ENCODE peak calls at places on chromosomes 6 and 20, in nine cellular contexts. Z is H54, R is body of pancreas, N is uterus, H is NB4, O is Peyer's patch, C is sigmoid colon, Q is tibial nerve, M is ovary. S is an unnamed sample.

GRCh38 chr6:17957488-17957887 is 29.9 kb downstream of the KIF13A start:
- DNase-seq in R (no peak), O (no peak), M (no peak), H (no peak), C (no peak), Q (no peak), Z (no peak), N (no peak), S (no peak)

GRCh38 chr20:57648878-57649616 is 28.8 kb upstream of the ZBP1 start:
- DNase-seq in Z (no peak), N (no peak), M (no peak), H (no peak), R (no peak), O (no peak), C (no peak), Q (no peak), S (no peak)

GRCh38 chr6:139577991-139578604 is 203.7 kb upstream of the CITED2 start:
- DNase-seq in O (no peak), Q (no peak), H (no peak), N (no peak), R (no peak), Z (no peak), M (no peak), C (no peak), S (no peak)

GRCh38 chr6:111087106-111087835 is at the start of gene SLC16A10:
- DNase-seq in N (peak), Z (no peak), M (peak), H (peak), O (peak), Q (no peak), C (peak), R (peak), S (peak)

GRCh38 chr20:38181207-38181693 is 16.2 kb upstream of the TGM2 start:
- DNase-seq in Q (no peak), Z (no peak), R (no peak), C (peak), O (peak), H (no peak), N (peak), M (no peak), S (no peak)

GRCh38 chr6:146315321-146316254 is 228.0 kb upstream of the RAB32 start:
- DNase-seq in Z (no peak), M (no peak), C (no peak), R (no peak), N (no peak), H (no peak), Q (no peak), O (no peak), S (no peak)

GRCh38 chr6:12895721-12896120 is 179.2 kb downstream of the PHACTR1 start:
- DNase-seq in C (no peak), Q (no peak), N (no peak), Z (no peak), H (no peak), R (no peak), O (no peak), M (no peak), S (no peak)

GRCh38 chr6:129599467-129599866 is 110.5 kb downstream of the ARHGAP18 start:
- DNase-seq in Q (no peak), Z (no peak), R (no peak), H (no peak), M (no peak), C (no peak), N (no peak), O (no peak), S (no peak)

GRCh38 chr20:53867741-53868351 is 202.5 kb downstream of the BCAS1 start:
- DNase-seq in Q (no peak), N (no peak), H (no peak), O (no peak), R (no peak), C (no peak), M (no peak), Z (no peak), S (no peak)

GRCh38 chr6:12324096-12324495 is 33.9 kb downstream of the EDN1 start:
- DNase-seq in N (no peak), R (peak), Z (peak), M (no peak), C (no peak), H (no peak), Q (no peak), O (peak), S (no peak)

GRCh38 chr20:46828471-46828870 is 66.2 kb upstream of the EYA2 start:
- DNase-seq in Q (no peak), C (no peak), R (no peak), H (no peak), M (no peak), N (no peak), Z (no peak), O (no peak), S (no peak)

GRCh38 chr6:56911847-56912246 is 43.1 kb upstream of the BEND6 start:
- DNase-seq in H (no peak), O (no peak), C (no peak), R (no peak), Z (peak), Q (no peak), N (no peak), M (no peak), S (no peak)

GRCh38 chr6:26284537-26285142 is 80.4 kb upstream of the BTN3A2 start:
- DNase-seq in Q (no peak), O (peak), Z (no peak), C (peak), M (peak), N (peak), R (peak), H (peak), S (no peak)
- TF ChIP-seq POLR2A in Q (no peak), O (no peak), Z (peak), C (no peak), M (no peak), N (peak), R (no peak), H (no peak), S (no peak)

GRCh38 chr6:4134841-4135664 is at the start of gene ECI2:
- DNase-seq in R (no peak), N (no peak), O (no peak), H (peak), C (no peak), M (no peak), Q (peak), Z (peak), S (peak)
- TF ChIP-seq POLR2A in R (peak), N (peak), O (peak), H (peak), C (peak), M (peak), Q (peak), Z (peak), S (peak)

DNA sequence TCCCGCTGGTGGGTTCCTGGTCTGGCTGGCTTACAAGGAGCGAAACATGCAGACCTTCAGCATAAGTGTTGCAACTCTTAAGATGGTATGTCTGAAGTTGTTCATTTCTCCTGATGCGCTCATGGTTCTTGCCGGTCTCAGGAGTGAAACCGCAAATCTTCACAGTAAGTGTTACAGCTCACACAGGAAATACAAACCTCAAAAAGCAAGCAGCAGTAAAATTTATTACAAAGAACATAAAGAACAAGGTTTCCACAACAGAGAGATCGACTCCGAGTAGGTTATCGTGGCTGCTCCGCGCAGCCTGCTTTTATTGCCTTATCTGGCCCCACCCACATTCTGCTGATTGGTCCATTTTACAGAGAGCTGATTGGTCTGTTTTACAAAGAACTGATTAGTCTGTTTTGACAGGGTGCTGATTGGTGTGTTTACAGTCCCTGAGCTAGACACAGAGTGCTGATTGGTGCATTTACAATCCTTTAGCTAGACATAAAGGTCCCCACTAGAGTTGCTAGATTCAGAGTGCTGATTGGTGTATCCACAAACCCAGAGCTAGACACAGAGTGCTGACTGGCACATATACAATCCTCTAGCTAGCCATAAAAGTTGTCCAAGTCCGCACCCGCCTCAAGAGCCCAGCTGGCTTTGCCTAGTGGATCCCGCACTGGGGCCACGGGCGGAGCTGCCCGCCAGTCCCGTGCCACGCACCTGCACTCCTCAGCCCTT is 39.2 kb downstream of the TRIM27 start:
- DNase-seq in Q (no peak), H (peak), O (peak), R (no peak), M (no peak), N (no peak), C (no peak), Z (no peak), S (no peak)
- TF ChIP-seq POLR2A in Q (no peak), H (no peak), O (peak), R (no peak), M (no peak), N (no peak), C (no peak), Z (no peak), S (no peak)

GRCh38 chr20:5116875-5117274 is 2.9 kb downstream of the PCNA start:
- DNase-seq in O (no peak), R (no peak), N (no peak), M (no peak), Z (no peak), Q (no peak), C (no peak), H (no peak), S (no peak)

GRCh38 chr20:5119143-5119434 is 669 bp downstream of the PCNA start:
- DNase-seq in Z (no peak), O (no peak), H (no peak), N (no peak), M (no peak), C (no peak), R (no peak), Q (no peak), S (no peak)

GRCh38 chr20:5118220-5119142 is 1.3 kb downstream of the PCNA start:
- DNase-seq in M (no peak), C (no peak), Z (no peak), R (no peak), H (peak), Q (no peak), O (no peak), N (no peak), S (no peak)

GRCh38 chr20:5120189-5120484 is 379 bp upstream of the PCNA start:
- DNase-seq in N (no peak), Z (no peak), O (no peak), H (no peak), R (no peak), M (no peak), Q (no peak), C (no peak), S (no peak)

DNA sequence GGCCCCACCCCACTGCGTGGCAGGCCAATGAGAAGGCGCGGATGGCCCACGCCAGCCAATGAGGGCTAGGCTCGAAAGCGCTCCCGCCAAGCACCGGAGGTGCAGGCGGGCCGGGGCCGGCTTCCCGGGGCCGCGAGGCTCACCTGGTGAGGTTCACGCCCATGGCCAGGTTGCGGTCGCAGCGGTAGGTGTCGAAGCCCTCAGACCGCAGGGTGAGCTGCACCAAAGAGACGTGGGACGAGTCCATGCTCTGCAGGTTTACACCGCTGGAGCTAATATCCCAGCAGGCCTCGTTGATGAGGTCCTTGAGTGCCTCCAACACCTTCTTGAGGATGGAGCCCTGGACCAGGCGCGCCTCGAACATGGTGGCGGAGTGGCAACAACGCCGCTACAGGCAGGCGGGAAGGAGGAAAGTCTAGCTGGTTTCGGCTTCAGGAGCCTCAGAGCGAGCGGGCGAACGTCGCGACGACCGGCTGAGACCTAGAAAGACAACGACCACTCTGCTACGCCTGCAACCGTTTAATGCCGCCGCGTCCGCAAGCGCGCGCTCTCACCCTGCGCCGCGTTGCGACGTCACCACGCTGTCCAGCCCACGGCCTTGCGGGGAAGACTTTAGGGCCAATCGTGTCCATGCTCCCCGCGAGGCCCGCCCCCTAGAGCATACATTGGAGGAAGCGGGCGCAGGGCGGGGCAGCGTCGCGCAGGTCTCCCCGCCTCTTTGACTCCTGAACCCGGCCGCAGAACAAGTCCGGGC is at the start of gene PCNA:
- DNase-seq in Z (peak), Q (peak), O (peak), N (peak), H (peak), M (peak), C (peak), R (peak), S (peak)
- TF ChIP-seq POLR2A in Z (peak), Q (peak), O (peak), N (peak), H (peak), M (peak), C (peak), R (peak), S (peak)

GRCh38 chr6:43226192-43226851 is 3.0 kb downstream of the DNPH1 start:
- DNase-seq in O (peak), Q (no peak), Z (no peak), N (no peak), M (no peak), R (no peak), C (peak), H (no peak), S (no peak)

GRCh38 chr6:43231735-43232450 is 2.6 kb upstream of the DNPH1 start:
- DNase-seq in O (no peak), N (no peak), M (no peak), Z (no peak), R (no peak), C (no peak), H (no peak), Q (no peak), S (no peak)

GRCh38 chr6:43231053-43231452 is 1.8 kb upstream of the DNPH1 start:
- DNase-seq in N (no peak), H (no peak), Q (no peak), C (no peak), O (no peak), Z (no peak), M (no peak), R (no peak), S (no peak)

GRCh38 chr6:43229803-43230239 is 540 bp upstream of the DNPH1 start:
- DNase-seq in R (no peak), C (peak), Q (no peak), N (no peak), Z (no peak), M (no peak), H (no peak), O (no peak), S (no peak)

GRCh38 chr6:43228951-43229802 is at the start of gene DNPH1:
- DNase-seq in Z (peak), R (peak), H (peak), Q (peak), O (peak), C (peak), N (peak), M (peak), S (peak)
- TF ChIP-seq POLR2A in Z (peak), R (peak), H (peak), Q (no peak), O (peak), C (no peak), N (peak), M (peak), S (peak)

DNA sequence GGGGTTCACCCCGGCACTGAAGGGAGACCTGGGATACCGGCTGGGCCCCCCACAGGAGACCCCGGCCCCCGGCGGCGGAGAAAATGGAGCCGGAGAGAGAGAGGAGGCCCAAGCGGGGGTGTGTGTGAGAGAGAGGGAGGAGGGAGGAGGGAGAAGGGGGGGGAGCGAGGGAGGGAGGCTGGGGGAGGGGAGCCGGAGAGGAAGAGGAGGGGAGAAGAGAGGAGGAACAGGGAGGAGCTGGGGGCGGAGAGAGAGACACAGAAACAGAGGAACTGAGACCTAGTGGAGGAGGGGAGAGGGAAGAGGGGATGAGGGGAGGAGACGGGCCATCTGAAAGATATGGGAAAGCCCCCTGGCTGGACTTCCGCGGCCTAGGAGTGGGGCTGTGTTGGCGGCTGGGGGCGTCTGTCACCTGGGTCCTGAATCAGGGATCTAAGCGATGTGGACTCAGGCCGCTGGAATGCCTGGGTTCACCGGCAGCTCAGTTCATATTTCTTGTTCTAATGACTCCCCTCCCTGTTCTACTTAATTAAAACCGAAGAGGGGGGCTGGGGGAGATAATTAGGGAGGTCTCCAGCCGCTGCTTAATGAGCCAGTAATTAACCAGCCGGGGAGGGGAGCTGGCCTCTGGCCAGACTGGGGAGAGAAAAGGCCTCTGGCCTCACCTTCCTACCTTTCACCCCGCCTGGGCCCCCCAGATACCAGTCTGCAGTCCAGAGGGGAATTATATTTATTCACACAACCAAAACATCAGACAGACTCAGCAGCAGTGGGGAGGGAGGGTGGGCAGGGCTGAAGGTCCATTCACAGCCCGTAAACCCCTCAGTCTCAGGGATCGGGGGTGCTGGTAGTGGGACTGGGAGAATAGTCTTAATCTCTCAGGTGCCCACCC is at the start of gene PBX2:
- DNase-seq in Z (peak), C (peak), N (peak), H (peak), M (peak), R (peak), Q (peak), O (peak), S (peak)
- TF ChIP-seq POLR2A in Z (peak), C (peak), N (peak), H (peak), M (peak), R (no peak), Q (peak), O (peak), S (peak)

DNA sequence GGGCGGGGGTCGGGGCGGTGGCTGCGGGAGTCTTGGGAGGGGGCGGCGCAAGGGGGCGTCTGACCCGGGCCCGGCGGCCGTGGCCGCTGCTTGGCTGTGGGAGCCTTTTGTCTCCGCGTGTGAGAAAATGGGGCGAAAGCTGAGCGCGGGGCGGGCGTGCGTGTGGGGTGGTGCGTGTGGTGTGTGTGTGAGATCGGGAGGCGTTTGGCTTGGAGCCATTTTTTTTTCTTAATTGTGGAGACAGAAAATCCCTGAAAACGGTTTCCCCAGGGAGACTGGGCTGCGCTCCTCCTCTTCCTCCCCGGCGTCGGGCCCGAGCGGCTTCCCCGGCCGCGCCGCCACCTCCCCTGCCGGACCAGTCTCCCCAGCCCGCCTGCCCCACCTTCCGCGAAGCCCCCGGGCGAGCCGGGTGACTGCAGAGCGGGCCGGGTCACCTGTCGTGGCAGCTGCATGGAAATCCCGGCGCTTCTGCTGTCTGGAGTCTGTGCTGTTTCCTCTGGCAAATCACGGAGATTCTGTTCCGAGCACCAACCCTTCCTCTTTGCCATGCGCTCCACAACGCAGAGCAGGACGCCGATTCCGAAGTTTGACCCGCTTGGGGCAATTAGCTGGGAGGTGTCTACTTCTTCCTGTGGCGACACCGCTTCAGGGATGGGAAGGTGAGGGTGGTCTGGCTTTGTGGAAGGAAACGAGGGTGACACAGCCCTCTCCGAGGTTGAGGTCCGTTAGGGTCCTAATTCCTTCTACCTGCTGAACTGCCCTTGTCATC is 64.5 kb downstream of the GTF2H5 start:
- DNase-seq in C (peak), O (peak), Q (no peak), N (peak), M (peak), Z (peak), R (peak), H (peak), S (peak)
- TF ChIP-seq POLR2A in C (no peak), O (peak), Q (no peak), N (no peak), M (no peak), Z (no peak), R (peak), H (no peak), S (no peak)

GRCh38 chr6:16162003-16162402 is 33.1 kb downstream of the MYLIP start:
- DNase-seq in N (no peak), O (no peak), C (no peak), H (no peak), M (no peak), R (no peak), Q (no peak), Z (no peak), S (no peak)

GRCh38 chr6:16157909-16158308 is 29.0 kb downstream of the MYLIP start:
- DNase-seq in C (peak), O (no peak), M (no peak), N (peak), Z (no peak), Q (no peak), H (no peak), R (peak), S (no peak)

GRCh38 chr6:16163066-16163465 is 34.2 kb downstream of the MYLIP start:
- DNase-seq in R (no peak), Z (no peak), H (no peak), M (no peak), C (no peak), Q (no peak), N (no peak), O (no peak), S (no peak)

GRCh38 chr6:16160794-16161193 is 31.9 kb downstream of the MYLIP start:
- DNase-seq in H (no peak), R (no peak), Q (no peak), C (no peak), M (no peak), O (no peak), N (no peak), Z (no peak), S (no peak)

DNA sequence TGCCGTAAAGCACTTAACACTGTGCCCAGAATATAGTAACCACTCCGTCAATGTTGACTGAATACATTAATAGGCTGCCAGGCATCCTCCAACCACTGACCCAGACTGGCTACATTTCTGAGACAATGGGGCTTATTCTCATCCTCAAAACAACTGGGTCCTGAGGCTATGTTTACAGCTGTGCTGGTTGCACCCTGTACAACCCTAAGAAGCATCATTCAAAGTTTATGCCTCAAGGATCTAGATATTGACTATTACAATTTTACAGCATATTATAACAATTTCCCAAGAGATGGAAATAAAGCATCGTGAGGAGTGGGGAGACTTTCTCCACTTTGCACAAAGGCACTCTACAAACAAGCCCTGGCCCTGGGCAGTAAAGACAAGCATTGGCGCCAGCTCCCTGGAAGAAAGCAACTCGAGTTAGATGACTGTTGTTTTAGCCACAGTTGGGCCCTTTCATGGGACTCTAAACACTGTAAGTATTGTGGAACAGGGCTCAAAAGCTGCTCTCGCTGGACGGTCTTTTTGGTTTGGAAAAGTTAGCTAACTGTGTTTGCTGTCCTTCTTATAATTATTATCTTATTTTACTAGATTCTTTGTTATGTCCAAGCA is 30.2 kb downstream of the MYLIP start:
- DNase-seq in O (no peak), N (no peak), C (no peak), M (no peak), Z (no peak), Q (no peak), R (no peak), H (no peak), S (no peak)
- TF ChIP-seq POLR2A in O (no peak), N (no peak), C (no peak), M (no peak), Z (no peak), Q (no peak), R (no peak), H (no peak), S (no peak)